ENCODE peak calls at places on chromosomes 12 and 14, in ten cellular contexts. O, S, L, T, K, Q, B, C, M and H are unnamed samples.
A peak's percentile ranks its signal among the peaks of the same experiment; 100 is the strongest.

GRCh38 chr14:106879241-106879640 is 1352.9 kb downstream of the TMEM121 start:
- DNase-seq in O (peak; percentile 85), S (no peak), L (no peak), T (no peak), K (peak; percentile 59), Q (no peak), B (peak; percentile 68), C (no peak), M (peak; percentile 79), H (no peak)

GRCh38 chr14:53603994-53604393 is 352.6 kb downstream of the BMP4 start:
- DNase-seq in O (no peak), S (no peak), L (no peak), T (no peak), K (no peak), Q (no peak), B (no peak), C (no peak), M (no peak), H (no peak)

GRCh38 chr14:54637829-54638446 is 71.0 kb downstream of the SAMD4A start:
- DNase-seq in O (no peak), S (no peak), L (no peak), T (no peak), K (no peak), Q (peak; percentile 82), B (no peak), C (no peak), M (no peak), H (no peak)

GRCh38 chr12:123444396-123445026 is 8.0 kb upstream of the RILPL2 start:
- DNase-seq in O (peak; percentile 86), S (no peak), L (no peak), T (no peak), K (no peak), Q (peak; percentile 86), B (no peak), C (no peak), M (no peak), H (no peak)

GRCh38 chr12:3216726-3217682 is 139.8 kb downstream of the TSPAN9 start:
- DNase-seq in O (peak; percentile 80), S (no peak), L (peak; percentile 59), T (no peak), K (no peak), Q (peak; percentile 86), B (no peak), C (no peak), M (peak; percentile 55), H (no peak)

GRCh38 chr12:53048033-53048779 is 1.7 kb upstream of the TNS2 start:
- DNase-seq in O (no peak), S (peak; percentile 92), L (no peak), T (peak; percentile 78), K (peak; percentile 85), Q (no peak), B (peak; percentile 49), C (peak; percentile 75), M (no peak), H (no peak)

GRCh38 chr12:127455347-127456265 is 811.4 kb upstream of the TMEM132C start:
- DNase-seq in O (no peak), S (no peak), L (no peak), T (no peak), K (no peak), Q (no peak), B (no peak), C (no peak), M (no peak), H (no peak)

GRCh38 chr14:65798216-65798615 is 385.7 kb downstream of the FUT8 start:
- DNase-seq in O (no peak), S (no peak), L (no peak), T (no peak), K (no peak), Q (no peak), B (no peak), C (no peak), M (no peak), H (no peak)

GRCh38 chr14:91154851-91155625 is 41.2 kb downstream of the DGLUCY start:
- DNase-seq in O (peak; percentile 61), S (peak; percentile 86), L (no peak), T (peak; percentile 46), K (peak; percentile 80), Q (peak; percentile 57), B (peak; percentile 54), C (peak; percentile 45), M (no peak), H (no peak)

GRCh38 chr12:116784238-116784612 is 46.1 kb downstream of the RNFT2 start:
- DNase-seq in O (peak; percentile 50), S (no peak), L (no peak), T (no peak), K (no peak), Q (no peak), B (peak; percentile 55), C (no peak), M (no peak), H (no peak)

GRCh38 chr12:80937391-80938238 is at the start of gene LIN7A:
- DNase-seq in O (peak; percentile 78), S (peak; percentile 85), L (no peak), T (peak; percentile 50), K (peak; percentile 38), Q (peak; percentile 15), B (peak; percentile 71), C (peak; percentile 35), M (peak; percentile 82), H (no peak)

GRCh38 chr14:104977681-104978647 is at the start of gene AHNAK2:
- DNase-seq in O (peak; percentile 81), S (peak; percentile 92), L (no peak), T (peak; percentile 75), K (peak; percentile 85), Q (peak; percentile 70), B (peak; percentile 96), C (peak; percentile 64), M (peak; percentile 92), H (no peak)

GRCh38 chr12:121137512-121137911 is 4.8 kb downstream of the P2RX7 start:
- DNase-seq in O (no peak), S (no peak), L (no peak), T (no peak), K (no peak), Q (no peak), B (no peak), C (no peak), M (no peak), H (no peak)

GRCh38 chr12:67449591-67450052 is 180.5 kb downstream of the CAND1 start:
- DNase-seq in O (no peak), S (no peak), L (no peak), T (no peak), K (no peak), Q (no peak), B (no peak), C (no peak), M (no peak), H (peak; percentile 83)

GRCh38 chr12:95687937-95688336 is 102.6 kb downstream of the NTN4 start:
- DNase-seq in O (no peak), S (no peak), L (no peak), T (no peak), K (no peak), Q (no peak), B (no peak), C (no peak), M (no peak), H (no peak)

GRCh38 chr14:102518063-102518648 is 8.6 kb upstream of the ANKRD9 start:
- DNase-seq in O (no peak), S (no peak), L (no peak), T (no peak), K (no peak), Q (no peak), B (no peak), C (no peak), M (peak; percentile 55), H (no peak)

GRCh38 chr12:120775862-120776552 is 50.4 kb downstream of the ACADS start:
- DNase-seq in O (no peak), S (no peak), L (no peak), T (no peak), K (no peak), Q (peak; percentile 50), B (no peak), C (no peak), M (no peak), H (no peak)

GRCh38 chr12:98470469-98471082 is 44.8 kb upstream of the TMPO start:
- DNase-seq in O (peak; percentile 71), S (peak; percentile 23), L (no peak), T (no peak), K (no peak), Q (no peak), B (no peak), C (no peak), M (no peak), H (no peak)

GRCh38 chr12:29743801-29744200 is 39.9 kb downstream of the TMTC1 start:
- DNase-seq in O (no peak), S (no peak), L (no peak), T (no peak), K (no peak), Q (peak; percentile 96), B (peak; percentile 22), C (no peak), M (no peak), H (no peak)

GRCh38 chr14:91295851-91296796 is 51.6 kb upstream of the GPR68 start:
- DNase-seq in O (no peak), S (no peak), L (no peak), T (no peak), K (no peak), Q (no peak), B (no peak), C (no peak), M (no peak), H (no peak)

GRCh38 chr14:92586001-92586947 is 72.7 kb downstream of the RIN3 start:
- DNase-seq in O (peak; percentile 85), S (no peak), L (peak; percentile 86), T (peak; percentile 32), K (no peak), Q (peak; percentile 96), B (no peak), C (no peak), M (no peak), H (peak; percentile 37)

GRCh38 chr14:68268719-68269118 is 449.1 kb downstream of the RAD51B start:
- DNase-seq in O (no peak), S (no peak), L (no peak), T (no peak), K (no peak), Q (no peak), B (no peak), C (no peak), M (no peak), H (no peak)
- H3K4me3 ChIP-seq in O (no peak overlapping the region), S (no peak overlapping the region), L (no peak overlapping the region), T (no peak overlapping the region), K (no peak overlapping the region), Q (no peak overlapping the region), B (no peak overlapping the region), C (no peak overlapping the region), M (no peak overlapping the region), H (no peak overlapping the region)

GRCh38 chr12:119667577-119668314 is at the start of gene PRKAB1:
- DNase-seq in O (peak; percentile 100), S (peak; percentile 99), L (peak; percentile 93), T (peak; percentile 95), K (peak; percentile 99), Q (peak; percentile 98), B (peak; percentile 98), C (peak; percentile 97), M (peak; percentile 99), H (peak; percentile 97)
- TF ChIP-seq CTCF in O (peak; percentile 96), S (peak; percentile 25), L (peak; percentile 97), T (peak; percentile 98), K (peak; percentile 90), Q (peak; percentile 55), B (peak; percentile 85), C (peak; percentile 53), M (peak; percentile 87), H (peak; percentile 78)

GRCh38 chr12:47276253-47277070 is 196.7 kb upstream of the AMIGO2 start:
- DNase-seq in O (peak; percentile 90), S (no peak), L (peak; percentile 32), T (peak; percentile 54), K (no peak), Q (peak; percentile 87), B (no peak), C (peak; percentile 59), M (no peak), H (peak; percentile 71)
- H3K4me3 ChIP-seq in O (no peak overlapping the region), S (no peak overlapping the region), L (no peak overlapping the region), T (no peak overlapping the region), K (no peak overlapping the region), Q (no peak overlapping the region), B (no peak overlapping the region), C (no peak overlapping the region), M (no peak overlapping the region), H (no peak overlapping the region)

GRCh38 chr12:23947395-23947794 is 2.1 kb downstream of the SOX5 start:
- DNase-seq in O (no peak), S (no peak), L (no peak), T (no peak), K (no peak), Q (no peak), B (no peak), C (no peak), M (no peak), H (no peak)
- TF ChIP-seq CTCF in O (no peak), S (no peak), L (no peak), T (no peak), K (no peak), Q (no peak), B (no peak), C (no peak), M (no peak), H (no peak)